ENCODE peak calls at places on chromosomes 4 and X, in five cellular contexts. F is left lung, N is small intestine, G is AG04449, Y is left ventricle myocardium inferior. P is an unnamed sample.
A peak's percentile ranks its signal among the peaks of the same experiment; 100 is the strongest.

GRCh38 chr4:78298618-78299017 is 241.5 kb downstream of the FRAS1 start:
- DNase-seq in G (no peak), Y (no peak), N (no peak), F (no peak), P (no peak)

GRCh38 chr4:7630559-7631287 is 196.0 kb upstream of the PSAPL1 start:
- DNase-seq in Y (peak; percentile 85), G (peak; percentile 42), F (no peak), N (no peak), P (peak; percentile 66)

GRCh38 chr4:20809796-20810195 is 109.5 kb downstream of the PACRGL start:
- DNase-seq in N (no peak), Y (no peak), G (no peak), F (peak; percentile 54), P (no peak)

GRCh38 chr4:113560579-113560978 is 201.0 kb downstream of the CAMK2D start:
- DNase-seq in N (no peak), Y (no peak), G (no peak), F (no peak), P (no peak)

GRCh38 chrX:150774798-150775568 is 81.8 kb downstream of the MTMR1 start:
- DNase-seq in G (no peak), N (no peak), Y (no peak), F (no peak), P (no peak)

GRCh38 chr4:53060278-53060677 is 198.2 kb downstream of the RASL11B start:
- DNase-seq in N (no peak), F (no peak), G (no peak), Y (no peak), P (no peak)

GRCh38 chr4:146975535-146975934 is 29.9 kb upstream of the TTC29 start:
- DNase-seq in Y (no peak), G (no peak), N (no peak), F (no peak), P (no peak)

GRCh38 chr4:105520819-105521790 is 31.3 kb upstream of the ARHGEF38 start:
- DNase-seq in Y (no peak), N (peak; percentile 59), F (no peak), G (peak; percentile 2), P (peak; percentile 10)

GRCh38 chr4:23333946-23334878 is 555.6 kb downstream of the PPARGC1A start:
- DNase-seq in G (peak; percentile 37), F (no peak), Y (no peak), N (peak; percentile 14), P (peak; percentile 73)

GRCh38 chr4:13476915-13477314 is 7.2 kb downstream of the RAB28 start:
- DNase-seq in N (no peak), Y (no peak), F (no peak), G (peak; percentile 88), P (no peak)

GRCh38 chrX:7127058-7127457 is 20.5 kb upstream of the STS start:
- DNase-seq in F (no peak), Y (no peak), G (no peak), N (no peak), P (no peak)

GRCh38 chrX:112081781-112082482 is 644 bp downstream of the TRPC5 start:
- DNase-seq in Y (no peak), N (no peak), G (no peak), F (no peak), P (no peak)

GRCh38 chrX:119008122-119008744 is 33.8 kb downstream of the LONRF3 start:
- DNase-seq in N (peak; percentile 28), F (no peak), Y (no peak), G (no peak), P (no peak)

GRCh38 chr4:19327364-19327763 is 924.3 kb upstream of the SLIT2 start:
- DNase-seq in F (no peak), N (no peak), Y (no peak), G (no peak), P (no peak)

GRCh38 chr4:31983677-31984076 is 1263.5 kb downstream of the PCDH7 start:
- DNase-seq in N (no peak), G (no peak), Y (no peak), F (no peak), P (no peak)

GRCh38 chr4:31979988-31980387 is 1259.8 kb downstream of the PCDH7 start:
- DNase-seq in N (no peak), F (no peak), G (no peak), Y (no peak), P (no peak)

GRCh38 chr4:31984872-31985271 is 1264.7 kb downstream of the PCDH7 start:
- DNase-seq in N (no peak), Y (no peak), G (no peak), F (no peak), P (peak; percentile 1)

DNA sequence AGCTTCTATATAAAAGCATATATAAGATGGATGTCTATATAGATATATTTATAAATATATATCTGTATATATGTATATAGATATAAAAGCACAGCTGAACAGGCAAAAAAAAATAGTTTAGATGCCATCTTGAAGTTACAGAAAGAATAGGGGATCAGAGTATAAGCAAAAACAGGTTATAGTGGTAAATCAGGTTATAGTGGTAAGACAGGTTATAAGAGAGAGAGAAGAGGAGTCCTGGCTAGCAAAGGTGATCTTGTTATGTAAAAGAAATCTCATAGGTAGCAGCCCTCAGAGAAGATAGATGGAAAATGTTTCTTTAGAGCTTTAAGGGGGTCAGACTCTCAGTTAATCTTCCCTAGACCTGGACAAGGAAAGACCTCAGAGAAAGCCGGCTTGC is 1263.1 kb downstream of the PCDH7 start:
- DNase-seq in G (no peak), F (no peak), N (no peak), Y (no peak), P (no peak)
- H3K4me3 ChIP-seq in G (no peak overlapping the region), F (no peak overlapping the region), N (no peak overlapping the region), Y (no peak overlapping the region), P (no peak overlapping the region)

GRCh38 chrX:1536712-1537030 is 314 bp downstream of the P2RY8 start:
- DNase-seq in G (no peak), N (no peak), Y (no peak), F (no peak), P (no peak)

GRCh38 chrX:1533083-1533482 is 3.9 kb downstream of the P2RY8 start:
- DNase-seq in N (no peak), F (no peak), G (no peak), Y (no peak), P (no peak)

GRCh38 chrX:1534321-1535168 is 2.4 kb downstream of the P2RY8 start:
- DNase-seq in G (no peak), F (no peak), N (no peak), Y (no peak), P (no peak)

GRCh38 chrX:1535241-1536041 is 1.5 kb downstream of the P2RY8 start:
- DNase-seq in F (no peak), N (no peak), Y (no peak), G (no peak), P (no peak)

GRCh38 chrX:1537031-1537715 is at the start of gene P2RY8:
- DNase-seq in Y (peak; percentile 49), G (no peak), F (peak; percentile 89), N (peak; percentile 35), P (peak; percentile 2)
- H3K4me3 ChIP-seq in Y (peak within 1 kb of the TSS; percentile 64), G (no peak within 1 kb of the TSS), F (peak within 1 kb of the TSS; percentile 52), N (peak within 1 kb of the TSS; percentile 70), P (no peak within 1 kb of the TSS)

DNA sequence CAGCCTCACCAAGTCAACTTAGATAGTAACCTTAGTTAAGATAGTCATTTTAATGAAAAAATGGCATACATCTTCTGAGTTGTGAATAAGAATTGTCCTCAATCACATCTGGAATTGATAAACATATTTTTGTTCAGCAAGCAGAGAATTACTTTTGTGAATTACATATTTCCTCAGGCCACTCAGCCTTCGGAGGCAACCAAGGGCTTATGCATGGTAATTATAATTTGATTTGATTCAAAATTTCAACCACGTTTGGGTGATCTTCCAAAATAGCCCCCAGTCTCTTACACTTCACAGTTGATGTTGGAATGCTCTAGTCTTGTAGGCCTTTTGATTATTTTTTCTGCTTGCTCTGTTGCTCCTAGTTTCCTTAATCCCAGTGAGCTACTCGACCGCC is 63.4 kb downstream of the GALNTL6 start:
- DNase-seq in F (no peak), G (no peak), Y (no peak), N (no peak), P (no peak)
- H3K4me3 ChIP-seq in F (no peak overlapping the region), G (no peak overlapping the region), Y (no peak overlapping the region), N (no peak overlapping the region), P (no peak overlapping the region)

GRCh38 chr4:153222790-153223417 is 18.7 kb downstream of the TRIM2 start:
- DNase-seq in Y (peak; percentile 54), G (no peak), F (peak; percentile 85), N (peak; percentile 77), P (no peak)

GRCh38 chr4:153223418-153223792 is 19.2 kb downstream of the TRIM2 start:
- DNase-seq in Y (no peak), F (no peak), G (no peak), N (peak; percentile 32), P (no peak)

GRCh38 chr4:153222162-153222789 is 18.0 kb downstream of the TRIM2 start:
- DNase-seq in F (no peak), Y (peak; percentile 39), G (peak; percentile 33), N (peak; percentile 60), P (peak; percentile 60)

GRCh38 chr4:153223935-153224334 is 19.7 kb downstream of the TRIM2 start:
- DNase-seq in F (no peak), Y (no peak), G (no peak), N (peak; percentile 77), P (no peak)

DNA sequence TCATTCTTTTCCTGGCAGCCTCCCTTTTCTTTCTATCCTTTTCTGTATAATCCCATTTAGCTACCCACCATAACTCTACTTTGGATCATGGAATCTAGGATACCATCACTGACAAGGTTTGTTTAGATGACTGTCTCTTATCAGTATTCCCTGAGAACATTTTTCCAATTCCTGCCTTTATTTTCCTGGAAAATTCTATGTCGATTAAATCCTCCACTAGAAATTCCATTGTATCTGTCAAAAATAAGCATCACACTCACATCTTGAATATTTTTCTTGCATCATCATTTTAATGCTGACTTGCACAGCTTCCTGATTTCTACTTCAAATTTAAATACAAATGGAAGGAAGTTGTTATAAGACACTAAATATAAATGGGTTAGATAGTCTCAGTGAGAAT is 20.2 kb downstream of the TRIM2 start:
- DNase-seq in Y (no peak), G (no peak), F (no peak), N (no peak), P (no peak)
- H3K4me3 ChIP-seq in Y (peak overlapping the region; percentile 85), G (no peak overlapping the region), F (no peak overlapping the region), N (no peak overlapping the region), P (no peak overlapping the region)

GRCh38 chr4:17812125-17812524 is 1.3 kb downstream of the NCAPG start:
- DNase-seq in N (no peak), F (no peak), G (no peak), Y (no peak), P (no peak)
- H3K4me3 ChIP-seq in N (no peak overlapping the region), F (no peak overlapping the region), G (peak overlapping the region; percentile 82), Y (no peak overlapping the region), P (peak overlapping the region; percentile 83)

DNA sequence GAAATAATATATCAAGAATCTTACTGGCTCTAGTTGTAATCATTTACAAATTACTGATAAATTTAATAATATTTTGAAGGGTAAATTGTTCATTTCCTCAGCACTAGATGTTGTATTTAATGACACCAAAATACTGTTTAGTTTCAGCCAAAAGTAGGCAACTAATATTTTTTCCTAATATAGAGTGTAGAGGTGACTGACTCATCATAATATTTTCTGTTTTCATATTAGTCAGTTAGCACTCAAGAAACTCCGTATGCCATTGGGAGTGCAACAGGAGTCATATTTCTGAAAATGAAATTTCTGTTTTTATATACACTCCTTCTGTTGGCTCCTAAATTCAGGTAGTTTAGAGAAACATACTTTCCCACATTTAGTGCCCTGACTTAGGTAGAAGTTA is 36.6 kb upstream of the PTPN13 start:
- DNase-seq in Y (no peak), F (no peak), G (no peak), N (no peak), P (no peak)
- H3K4me3 ChIP-seq in Y (no peak overlapping the region), F (no peak overlapping the region), G (no peak overlapping the region), N (no peak overlapping the region), P (no peak overlapping the region)

GRCh38 chr4:158775091-158775651 is 6.3 kb downstream of the FNIP2 start:
- DNase-seq in G (no peak), N (peak; percentile 37), F (no peak), Y (no peak), P (peak; percentile 49)
- H3K4me3 ChIP-seq in G (no peak overlapping the region), N (no peak overlapping the region), F (no peak overlapping the region), Y (peak overlapping the region; percentile 20), P (no peak overlapping the region)

GRCh38 chr4:99207911-99208718 is 10.9 kb downstream of the ADH6 start:
- DNase-seq in F (no peak), N (no peak), Y (no peak), G (no peak), P (no peak)
- H3K4me3 ChIP-seq in F (no peak overlapping the region), N (no peak overlapping the region), Y (no peak overlapping the region), G (no peak overlapping the region), P (no peak overlapping the region)

P was measured in skeletal muscle cell.